ENCODE peak calls at places on chromosomes 11 and 22, in ten cellular contexts. O is kidney, X is nucleus accumbens, E is OCI-LY7, P is amygdala, Z is WERI-Rb-1, Q is activated T-cell treated with anti-CD3 and anti-CD28 coated beads for 48 hours, G is lung microvascular endothelial cell, A is HCT116, M is memory B cell. T is an unnamed sample.

GRCh38 chr11:105109855-105110750 is 29.5 kb downstream of the CARD18 start:
- DNase-seq in O (no peak), M (no peak), G (peak), Z (no peak), A (no peak), X (no peak), P (no peak), E (no peak), Q (no peak), T (no peak)

GRCh38 chr22:44068422-44069191 is 44.5 kb downstream of the PARVB start:
- DNase-seq in P (no peak), G (peak), Q (no peak), A (no peak), M (peak), O (no peak), E (no peak), Z (no peak), X (no peak), T (peak)

GRCh38 chr11:72924568-72925190 is 110.5 kb downstream of the ATG16L2 start:
- DNase-seq in X (no peak), A (peak), Q (no peak), O (no peak), E (peak), M (peak), G (peak), Z (no peak), P (no peak), T (peak)

GRCh38 chr11:1826552-1827094 is 8.2 kb upstream of the SYT8 start:
- DNase-seq in Z (peak), O (peak), G (no peak), Q (no peak), A (no peak), P (no peak), E (peak), M (no peak), X (no peak), T (no peak)

GRCh38 chr22:45441158-45441557 is 27.7 kb downstream of the RIBC2 start:
- DNase-seq in X (no peak), Z (peak), E (peak), G (peak), Q (no peak), P (no peak), A (peak), O (no peak), M (peak), T (no peak)

GRCh38 chr11:113864410-113864809 is 11.0 kb downstream of the USP28 start:
- DNase-seq in G (no peak), A (no peak), Z (no peak), M (no peak), X (no peak), E (no peak), Q (no peak), O (no peak), P (no peak), T (no peak)

GRCh38 chr22:44823396-44823795 is 71.0 kb downstream of the ARHGAP8 start:
- DNase-seq in A (no peak), X (no peak), Q (no peak), O (peak), P (no peak), E (no peak), Z (no peak), G (no peak), M (no peak), T (no peak)

GRCh38 chr22:45777046-45777851 is 105.6 kb downstream of the ATXN10 start:
- DNase-seq in G (peak), X (no peak), M (no peak), O (no peak), Z (peak), E (peak), P (no peak), Q (no peak), A (no peak), T (no peak)

GRCh38 chr11:128394436-128395089 is 192.8 kb downstream of the ETS1 start:
- DNase-seq in A (no peak), X (no peak), Q (no peak), G (peak), M (no peak), E (no peak), P (no peak), Z (no peak), O (no peak), T (no peak)